ENCODE peak calls at places on chromosome 1, in seven cellular contexts. O, D, Y, T, P, Z and W are unnamed samples.

GRCh38 chr1:16175610-16176553 is 20.0 kb upstream of the EPHA2 start:
- DNase-seq in O (no peak), D (peak; percentile 92), Y (peak; percentile 95), T (peak; percentile 53), P (peak; percentile 90), Z (no peak), W (no peak)

GRCh38 chr1:87331319-87332269 is 2.9 kb downstream of the LMO4 start:
- DNase-seq in O (peak; percentile 80), D (peak; percentile 79), Y (peak; percentile 73), T (peak; percentile 92), P (peak; percentile 94), Z (no peak), W (no peak)

GRCh38 chr1:77889240-77889637 is 815 bp downstream of the NEXN start:
- DNase-seq in O (peak; percentile 33), D (no peak), Y (peak; percentile 74), T (peak; percentile 52), P (no peak), Z (no peak), W (no peak)

GRCh38 chr1:55893155-55893554 is 678.0 kb upstream of the USP24 start:
- DNase-seq in O (peak; percentile 41), D (no peak), Y (peak; percentile 61), T (peak; percentile 30), P (no peak), Z (no peak), W (no peak)

GRCh38 chr1:226872455-226872854 is 2.0 kb downstream of the PSEN2 start:
- DNase-seq in O (no peak), D (no peak), Y (peak; percentile 42), T (no peak), P (no peak), Z (no peak), W (no peak)

GRCh38 chr1:86541859-86542258 is 5.0 kb upstream of the CLCA4 start:
- DNase-seq in O (no peak), D (no peak), Y (no peak), T (no peak), P (no peak), Z (no peak), W (no peak)

GRCh38 chr1:207966521-207966920 is 55.6 kb upstream of the CD34 start:
- DNase-seq in O (no peak), D (no peak), Y (no peak), T (no peak), P (no peak), Z (no peak), W (no peak)

GRCh38 chr1:10380594-10381275 is 18.1 kb upstream of the PGD start:
- DNase-seq in O (no peak), D (no peak), Y (peak; percentile 94), T (no peak), P (no peak), Z (no peak), W (no peak)

GRCh38 chr1:229094476-229095311 is 176.2 kb upstream of the RAB4A start:
- DNase-seq in O (peak; percentile 68), D (no peak), Y (no peak), T (no peak), P (no peak), Z (no peak), W (no peak)

GRCh38 chr1:151635479-151636072 is 23.7 kb downstream of the SNX27 start:
- DNase-seq in O (no peak), D (no peak), Y (no peak), T (no peak), P (no peak), Z (no peak), W (no peak)

GRCh38 chr1:161738627-161739287 is 10.8 kb upstream of the DUSP12 start:
- DNase-seq in O (peak; percentile 89), D (peak; percentile 46), Y (peak; percentile 68), T (peak; percentile 74), P (peak; percentile 73), Z (no peak), W (no peak)

GRCh38 chr1:245079021-245079609 is 75.7 kb upstream of the KIF26B start:
- DNase-seq in O (peak; percentile 57), D (no peak), Y (peak; percentile 80), T (peak; percentile 18), P (no peak), Z (no peak), W (no peak)

GRCh38 chr1:202159534-202160371 is 649 bp downstream of the PTPN7 start:
- DNase-seq in O (peak; percentile 85), D (no peak), Y (no peak), T (no peak), P (no peak), Z (no peak), W (no peak)

GRCh38 chr1:202860744-202861419 is 28.1 kb downstream of the RABIF start:
- DNase-seq in O (peak; percentile 83), D (peak; percentile 32), Y (peak; percentile 22), T (peak; percentile 85), P (peak; percentile 89), Z (no peak), W (no peak)

GRCh38 chr1:169750041-169750440 is 16.2 kb upstream of the SELE start:
- DNase-seq in O (no peak), D (no peak), Y (no peak), T (no peak), P (no peak), Z (no peak), W (no peak)

GRCh38 chr1:17908945-17909344 is 153.8 kb downstream of the ACTL8 start:
- DNase-seq in O (no peak), D (no peak), Y (no peak), T (no peak), P (no peak), Z (no peak), W (no peak)

GRCh38 chr1:242847390-242847993 is 323.0 kb upstream of the PLD5 start:
- DNase-seq in O (peak; percentile 54), D (no peak), Y (peak; percentile 37), T (peak; percentile 60), P (no peak), Z (no peak), W (no peak)

GRCh38 chr1:205493241-205494085 is 11.0 kb upstream of the CDK18 start:
- DNase-seq in O (peak; percentile 70), D (peak; percentile 57), Y (peak; percentile 78), T (no peak), P (no peak), Z (no peak), W (peak; percentile 68)

GRCh38 chr1:93468681-93469080 is 20.8 kb downstream of the FNBP1L start:
- DNase-seq in O (no peak), D (no peak), Y (no peak), T (no peak), P (no peak), Z (no peak), W (no peak)

GRCh38 chr1:86773331-86774288 is 69.2 kb downstream of the SH3GLB1 start:
- DNase-seq in O (no peak), D (no peak), Y (no peak), T (no peak), P (no peak), Z (no peak), W (no peak)

GRCh38 chr1:71307451-71307850 is 226.6 kb upstream of the ZRANB2 start:
- DNase-seq in O (peak; percentile 59), D (peak; percentile 21), Y (peak; percentile 54), T (no peak), P (no peak), Z (no peak), W (no peak)

GRCh38 chr1:55127827-55128343 is 87.3 kb downstream of the USP24 start:
- DNase-seq in O (peak; percentile 28), D (no peak), Y (peak; percentile 36), T (no peak), P (no peak), Z (no peak), W (no peak)

GRCh38 chr1:40308036-40308727 is 8.9 kb downstream of the COL9A2 start:
- DNase-seq in O (no peak), D (peak; percentile 52), Y (no peak), T (no peak), P (no peak), Z (no peak), W (peak; percentile 51)

GRCh38 chr1:238242156-238242555 is 351.4 kb upstream of the ZP4 start:
- DNase-seq in O (no peak), D (no peak), Y (no peak), T (no peak), P (no peak), Z (no peak), W (no peak)

DNA sequence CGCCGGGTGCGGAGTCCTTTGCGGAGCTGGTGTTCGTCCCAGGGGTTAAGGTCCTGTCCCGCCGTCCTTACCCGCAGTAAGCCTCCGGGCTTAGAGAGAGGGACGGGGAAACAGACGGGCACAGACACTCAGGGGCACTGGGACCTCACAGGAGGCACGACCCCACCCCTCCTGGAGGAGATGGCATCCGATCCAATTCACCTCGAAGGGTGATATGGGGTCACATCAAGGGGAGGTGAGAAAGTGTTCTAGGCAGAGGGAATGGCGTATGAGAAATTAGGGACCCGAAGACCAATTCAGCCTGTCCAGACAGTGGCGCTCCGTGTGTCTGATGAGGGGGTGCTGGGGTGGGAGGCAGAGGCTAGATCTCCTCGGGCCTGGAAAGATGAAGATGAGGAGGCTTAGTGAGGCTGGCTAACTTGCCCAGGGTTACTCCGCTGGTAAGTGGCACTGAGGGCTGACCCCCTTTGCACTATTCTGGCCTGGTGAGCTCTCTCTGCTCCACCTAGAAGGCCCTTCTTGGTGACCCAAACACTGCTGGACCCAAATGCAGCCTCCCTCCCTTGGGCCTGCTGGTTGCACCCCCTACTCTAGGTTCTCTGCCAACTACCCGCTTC is 12.1 kb downstream of the BTBD19 start:
- DNase-seq in O (no peak), D (peak; percentile 30), Y (no peak), T (no peak), P (no peak), Z (no peak), W (no peak)
- TF ChIP-seq CTCF in O (no peak), D (no peak), Y (no peak), T (no peak), P (no peak), Z (no peak), W (no peak)

DNA sequence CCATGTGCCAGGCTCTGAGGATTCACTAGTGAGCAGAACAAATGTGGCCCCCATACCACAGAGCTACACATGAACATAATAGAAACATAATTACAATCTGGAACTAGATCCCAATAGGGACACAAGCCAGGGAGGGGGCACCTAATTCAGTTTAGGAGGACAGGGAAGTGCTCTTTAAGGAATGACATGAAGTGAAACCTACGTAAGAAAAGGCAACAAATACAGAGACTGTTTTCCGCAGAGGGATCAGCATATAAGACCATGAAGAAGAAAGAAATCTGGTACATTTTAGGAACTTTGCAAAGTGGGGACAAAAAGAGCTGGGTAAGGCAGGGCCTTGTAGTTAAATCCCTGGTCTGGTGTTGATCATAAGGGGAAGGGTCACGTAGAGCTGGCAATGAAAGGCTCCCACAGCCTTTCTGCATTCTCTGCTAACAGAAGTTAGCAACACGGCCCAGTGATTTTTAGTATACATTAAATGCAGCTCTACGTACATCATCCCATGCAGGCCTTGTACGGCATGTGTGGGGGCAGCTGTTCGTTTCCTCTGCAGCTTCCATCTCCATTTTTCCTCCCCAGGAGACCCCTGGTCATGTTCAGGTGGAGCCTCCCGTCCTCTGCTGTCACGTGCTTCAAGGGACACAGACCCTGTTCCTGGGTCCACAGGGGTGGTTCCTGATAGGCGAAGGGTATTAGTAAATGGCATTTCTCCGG is 26.8 kb upstream of the SLC30A1 start:
- DNase-seq in O (no peak), D (no peak), Y (no peak), T (no peak), P (no peak), Z (no peak), W (no peak)
- H3K4me3 ChIP-seq in O (peak overlapping the region; percentile 90), D (no peak overlapping the region), Y (no peak overlapping the region), T (no peak overlapping the region), P (peak overlapping the region; percentile 36), Z (no peak overlapping the region), W (no peak overlapping the region)

GRCh38 chr1:102550729-102551384 is 554.1 kb upstream of the OLFM3 start:
- DNase-seq in O (peak; percentile 52), D (no peak), Y (peak; percentile 1), T (peak; percentile 53), P (no peak), Z (no peak), W (no peak)
- TF ChIP-seq CTCF in O (peak; percentile 60), D (no peak), Y (peak; percentile 44), T (peak; percentile 52), P (no peak), Z (peak; percentile 20), W (peak; percentile 61)

GRCh38 chr1:5896706-5897105 is 95.5 kb downstream of the NPHP4 start:
- DNase-seq in O (no peak), D (peak; percentile 12), Y (no peak), T (peak; percentile 73), P (no peak), Z (no peak), W (no peak)
- H3K4me3 ChIP-seq in O (no peak overlapping the region), D (no peak overlapping the region), Y (no peak overlapping the region), T (peak overlapping the region; percentile 29), P (no peak overlapping the region), Z (no peak overlapping the region), W (no peak overlapping the region)